ENCODE peak calls at places on chromosome 22, in ten cellular contexts. D is IMR-90; X is adrenal gland; O is left ventricle myocardium inferior; V is cardiac muscle cell; E is effector memory CD4-positive, alpha-beta T cell; T is body of pancreas; S is kidney; K is brain microvascular endothelial cell; M is neural progenitor cell. J is an unnamed sample.

GRCh38 chr22:40001800-40002577 is 7.2 kb downstream of the FAM83F start:
- DNase-seq in X (no peak), D (no peak), M (no peak), T (no peak), E (no peak), S (peak; percentile 45), K (no peak), O (no peak), V (no peak), J (no peak)

GRCh38 chr22:45974498-45974897 is 2.5 kb downstream of the WNT7B start:
- DNase-seq in T (no peak), X (no peak), D (no peak), E (no peak), K (no peak), S (no peak), O (no peak), M (no peak), V (no peak), J (no peak)

GRCh38 chr22:31348766-31349165 is 2.6 kb upstream of the PATZ1 start:
- DNase-seq in S (peak; percentile 41), O (no peak), E (no peak), K (no peak), D (no peak), M (no peak), V (no peak), T (no peak), X (no peak), J (no peak)

GRCh38 chr22:46050916-46051614 is 74.1 kb upstream of the WNT7B start:
- DNase-seq in X (peak; percentile 15), M (no peak), K (no peak), O (peak; percentile 12), D (no peak), T (no peak), V (no peak), E (no peak), S (peak; percentile 74), J (no peak)

GRCh38 chr22:31082606-31083376 is 1.7 kb downstream of the SMTN start:
- DNase-seq in X (peak; percentile 58), D (peak; percentile 64), T (peak; percentile 73), S (peak; percentile 87), O (peak; percentile 79), V (peak; percentile 61), K (peak; percentile 70), M (peak; percentile 45), E (no peak), J (peak; percentile 58)

GRCh38 chr22:36245805-36246356 is 6.6 kb upstream of the APOL2 start:
- DNase-seq in M (no peak), O (no peak), D (no peak), V (no peak), X (no peak), S (no peak), E (no peak), K (no peak), T (no peak), J (no peak)

GRCh38 chr22:18060646-18061620 is 16.9 kb upstream of the PEX26 start:
- DNase-seq in S (peak; percentile 77), E (no peak), X (no peak), K (peak; percentile 25), M (no peak), O (no peak), T (peak; percentile 37), D (peak; percentile 71), V (no peak), J (no peak)

GRCh38 chr22:39478461-39478860 is 21.6 kb downstream of the MGAT3 start:
- DNase-seq in T (no peak), S (peak; percentile 71), D (peak; percentile 6), V (peak; percentile 76), M (peak; percentile 60), O (no peak), K (no peak), X (no peak), E (no peak), J (no peak)

GRCh38 chr22:33898121-33898520 is 22.2 kb downstream of the LARGE1 start:
- DNase-seq in T (no peak), X (no peak), V (no peak), D (no peak), O (no peak), E (no peak), M (no peak), S (no peak), K (no peak), J (no peak)

GRCh38 chr22:33896154-33896800 is 24.0 kb downstream of the LARGE1 start:
- DNase-seq in S (no peak), V (no peak), M (no peak), E (no peak), D (no peak), O (no peak), T (no peak), X (no peak), K (no peak), J (no peak)

GRCh38 chr22:33895444-33895843 is 24.8 kb downstream of the LARGE1 start:
- DNase-seq in M (no peak), X (no peak), S (no peak), T (no peak), V (no peak), E (no peak), D (no peak), K (no peak), O (no peak), J (no peak)

GRCh38 chr22:33897621-33897910 is 22.7 kb downstream of the LARGE1 start:
- DNase-seq in O (no peak), T (no peak), D (no peak), X (no peak), M (no peak), S (no peak), V (no peak), E (no peak), K (no peak), J (no peak)

GRCh38 chr22:33896801-33897620 is 23.3 kb downstream of the LARGE1 start:
- DNase-seq in E (no peak), D (peak; percentile 45), M (no peak), S (no peak), O (no peak), T (peak; percentile 20), X (peak; percentile 52), V (peak; percentile 25), K (no peak), J (no peak)
- H3K4me3 ChIP-seq in E (no peak overlapping the region), D (no peak overlapping the region), M (no peak overlapping the region), S (no peak overlapping the region), O (peak overlapping the region; percentile 4), T (no peak overlapping the region), X (no peak overlapping the region), V (no peak overlapping the region), K (no peak overlapping the region), J (no peak overlapping the region)

GRCh38 chr22:44297662-44298061 is 15.1 kb downstream of the SHISAL1 start:
- DNase-seq in S (no peak), K (no peak), D (no peak), T (no peak), O (no peak), X (no peak), M (peak; percentile 85), V (no peak), E (no peak), J (no peak)

GRCh38 chr22:44293034-44293433 is 19.7 kb downstream of the SHISAL1 start:
- DNase-seq in T (no peak), K (no peak), O (no peak), M (no peak), X (no peak), S (no peak), V (no peak), D (no peak), E (no peak), J (no peak)

GRCh38 chr22:44298331-44299087 is 14.2 kb downstream of the SHISAL1 start:
- DNase-seq in K (no peak), T (no peak), M (peak; percentile 61), D (no peak), X (no peak), S (no peak), O (no peak), V (no peak), E (no peak), J (no peak)

GRCh38 chr22:44292521-44292920 is 20.2 kb downstream of the SHISAL1 start:
- DNase-seq in E (no peak), D (no peak), S (no peak), O (no peak), X (no peak), M (no peak), T (no peak), K (no peak), V (no peak), J (no peak)

GRCh38 chr22:44295406-44295805 is 17.3 kb downstream of the SHISAL1 start:
- DNase-seq in O (no peak), M (no peak), D (no peak), K (no peak), T (no peak), X (no peak), S (no peak), V (no peak), E (no peak), J (no peak)
- H3K27ac ChIP-seq in O (no peak overlapping the region), M (no peak overlapping the region), D (no peak overlapping the region), K (no peak overlapping the region), T (no peak overlapping the region), X (no peak overlapping the region), S (no peak overlapping the region), V (no peak overlapping the region), E (no peak overlapping the region), J (no peak overlapping the region)

GRCh38 chr22:47090591-47091240 is 328.3 kb downstream of the TBC1D22A start:
- DNase-seq in K (peak; percentile 34), M (peak; percentile 47), X (no peak), S (no peak), E (peak; percentile 12), V (no peak), O (no peak), T (no peak), D (peak; percentile 60), J (no peak)

GRCh38 chr22:47092896-47093311 is 330.5 kb downstream of the TBC1D22A start:
- DNase-seq in T (no peak), E (no peak), M (no peak), X (no peak), O (no peak), S (no peak), K (peak; percentile 36), D (peak; percentile 67), V (no peak), J (no peak)

GRCh38 chr22:47091241-47091691 is 328.8 kb downstream of the TBC1D22A start:
- DNase-seq in S (no peak), K (no peak), V (no peak), D (no peak), T (no peak), M (peak; percentile 28), X (no peak), O (no peak), E (no peak), J (no peak)

GRCh38 chr22:47093720-47094119 is 331.3 kb downstream of the TBC1D22A start:
- DNase-seq in O (no peak), K (no peak), S (no peak), E (no peak), D (no peak), T (no peak), V (no peak), X (no peak), M (no peak), J (no peak)

DNA sequence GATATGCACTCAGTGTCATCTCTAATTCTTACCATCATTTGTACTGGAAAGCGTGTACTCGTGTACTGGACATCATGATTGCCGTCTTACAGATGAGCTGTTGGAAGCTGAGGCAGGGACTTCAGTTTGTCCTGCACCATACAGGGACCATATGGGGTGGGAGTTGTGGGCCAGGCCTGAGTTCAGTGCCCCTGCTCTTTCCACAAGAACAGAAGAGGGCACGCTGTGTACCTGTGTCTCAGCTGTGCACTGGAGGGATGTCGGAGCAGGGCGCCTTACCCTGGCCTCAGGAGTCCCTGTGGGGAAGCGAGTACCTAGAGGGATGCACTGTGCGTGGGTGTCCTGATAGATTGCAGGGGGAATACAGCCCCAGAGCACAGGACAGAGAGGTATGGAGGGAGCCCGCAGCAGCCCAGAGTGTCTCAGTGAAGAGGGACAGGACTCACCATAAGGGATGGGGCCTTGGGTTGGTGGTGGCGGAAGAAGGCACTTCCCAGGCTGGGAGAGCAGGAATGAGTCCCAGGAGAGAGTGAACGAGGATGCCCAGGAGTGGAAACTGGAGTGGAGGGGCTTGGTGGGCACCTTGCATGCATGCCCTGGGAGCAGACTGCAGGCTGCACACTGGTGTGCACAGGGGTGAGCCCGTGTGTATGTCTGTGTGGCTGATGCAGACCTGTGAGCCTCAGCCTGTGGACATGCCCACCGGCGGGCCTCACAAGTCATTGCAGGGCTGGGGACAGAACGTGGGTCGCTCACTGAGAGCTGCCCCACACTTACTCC is 329.7 kb downstream of the TBC1D22A start:
- DNase-seq in D (no peak), X (no peak), V (no peak), E (no peak), O (no peak), T (no peak), K (no peak), M (no peak), S (no peak), J (no peak)
- H3K4me3 ChIP-seq in D (no peak overlapping the region), X (no peak overlapping the region), V (no peak overlapping the region), E (no peak overlapping the region), O (no peak overlapping the region), T (no peak overlapping the region), K (no peak overlapping the region), M (no peak overlapping the region), S (no peak overlapping the region), J (no peak overlapping the region)

GRCh38 chr22:32534252-32535215 is 59.9 kb downstream of the FBXO7 start:
- DNase-seq in D (no peak), K (no peak), E (no peak), S (peak; percentile 93), X (peak; percentile 48), V (no peak), T (peak; percentile 43), M (no peak), O (peak; percentile 65), J (no peak)
- H3K27ac ChIP-seq in D (peak overlapping the region; percentile 1), K (no peak overlapping the region), E (no peak overlapping the region), S (peak overlapping the region; percentile 89), X (peak overlapping the region; percentile 71), V (no peak overlapping the region), T (no peak overlapping the region), M (no peak overlapping the region), O (peak overlapping the region; percentile 93), J (no peak overlapping the region)